ENCODE peak calls at places on chromosomes 7 and 10, in eight cellular contexts. H, A, C, W, T, S, V and B are unnamed samples.

GRCh38 chr7:133571066-133571465 is 318.2 kb downstream of the EXOC4 start:
- DNase-seq in H (no peak), T (no peak), C (peak; percentile 73), V (no peak), W (no peak), A (no peak), S (no peak), B (no peak)

GRCh38 chr7:105890290-105890997 is 14.0 kb upstream of the ATXN7L1 start:
- DNase-seq in W (no peak), T (no peak), H (no peak), S (no peak), C (no peak), A (no peak), V (no peak), B (no peak)

GRCh38 chr10:33334839-33335549 is 527 bp upstream of the NRP1 start:
- DNase-seq in C (peak; percentile 96), A (no peak), H (peak; percentile 91), W (peak; percentile 90), S (no peak), V (no peak), T (peak; percentile 70), B (peak; percentile 79)

GRCh38 chr10:52226448-52226847 is 87.6 kb upstream of the DKK1 start:
- DNase-seq in W (no peak), S (no peak), A (no peak), C (peak; percentile 30), T (no peak), H (peak; percentile 85), V (no peak), B (no peak)

GRCh38 chr7:25496394-25497103 is 268.3 kb upstream of the NPVF start:
- DNase-seq in S (no peak), A (no peak), W (no peak), C (no peak), T (no peak), H (no peak), V (no peak), B (no peak)

GRCh38 chr7:117907058-117907633 is 33.9 kb upstream of the CTTNBP2 start:
- DNase-seq in T (no peak), C (no peak), S (no peak), V (no peak), W (no peak), H (no peak), A (no peak), B (no peak)

GRCh38 chr7:127532151-127532550 is 53.2 kb downstream of the GCC1 start:
- DNase-seq in H (no peak), A (no peak), W (no peak), C (no peak), S (no peak), T (no peak), V (no peak), B (no peak)

GRCh38 chr7:121107923-121108498 is 119.5 kb downstream of the CPED1 start:
- DNase-seq in C (peak; percentile 64), V (no peak), S (no peak), W (no peak), H (peak; percentile 88), T (no peak), A (no peak), B (peak; percentile 77)

GRCh38 chr10:122208616-122209430 is 62.3 kb upstream of the BTBD16 start:
- DNase-seq in A (no peak), S (no peak), V (no peak), C (no peak), W (no peak), H (no peak), T (no peak), B (no peak)

GRCh38 chr10:31836569-31837406 is 91.8 kb downstream of the ARHGAP12 start:
- DNase-seq in H (peak; percentile 64), W (no peak), S (no peak), T (no peak), C (peak; percentile 36), A (no peak), V (no peak), B (peak; percentile 67)

GRCh38 chr10:69897417-69897816 is 95.7 kb downstream of the COL13A1 start:
- DNase-seq in T (no peak), S (no peak), V (no peak), C (no peak), A (no peak), H (no peak), W (no peak), B (no peak)

GRCh38 chr7:133562617-133563016 is 309.7 kb downstream of the EXOC4 start:
- DNase-seq in S (no peak), V (no peak), C (peak; percentile 78), W (no peak), H (peak; percentile 29), T (no peak), A (no peak), B (no peak)

GRCh38 chr7:154676422-154677073 is 326.4 kb downstream of the PAXIP1 start:
- DNase-seq in H (no peak), W (no peak), A (no peak), S (no peak), V (no peak), T (no peak), C (no peak), B (peak; percentile 32)

GRCh38 chr10:98074315-98074911 is 44.0 kb upstream of the CRTAC1 start:
- DNase-seq in S (no peak), V (no peak), W (no peak), C (no peak), A (no peak), T (no peak), H (peak; percentile 21), B (peak; percentile 5)

GRCh38 chr7:64951250-64951848 is 39.5 kb downstream of the ZNF117 start:
- DNase-seq in C (peak; percentile 40), W (no peak), T (no peak), A (no peak), V (no peak), S (no peak), H (peak; percentile 69), B (peak; percentile 77)